ENCODE peak calls at places on chromosomes 1 and 21, in ten cellular contexts. J, L, A, W, Q, H, Z, Y, M and V are unnamed samples.

GRCh38 chr1:175131100-175131499 is 61.5 kb downstream of the KIAA0040 start:
- DNase-seq in J (no peak), L (no peak), A (no peak), W (no peak), Q (no peak), H (no peak), Z (no peak), Y (no peak), M (no peak), V (no peak)

GRCh38 chr1:20578721-20579380 is 10.0 kb upstream of the CDA start:
- DNase-seq in J (no peak), L (no peak), A (peak; percentile 74), W (no peak), Q (peak; percentile 73), H (peak; percentile 57), Z (no peak), Y (no peak), M (no peak), V (no peak)

GRCh38 chr1:87194856-87195255 is 133.8 kb upstream of the LMO4 start:
- DNase-seq in J (no peak), L (no peak), A (no peak), W (no peak), Q (no peak), H (no peak), Z (no peak), Y (no peak), M (no peak), V (no peak)

GRCh38 chr1:183416850-183417690 is 1.1 kb downstream of the NMNAT2 start:
- DNase-seq in J (peak; percentile 51), L (peak; percentile 21), A (no peak), W (no peak), Q (peak; percentile 43), H (peak; percentile 37), Z (peak; percentile 90), Y (peak; percentile 83), M (peak; percentile 69), V (peak; percentile 58)

GRCh38 chr1:234925440-234926251 is 203.0 kb downstream of the TOMM20 start:
- DNase-seq in J (peak; percentile 94), L (no peak), A (peak; percentile 96), W (peak; percentile 14), Q (peak; percentile 99), H (peak; percentile 100), Z (no peak), Y (no peak), M (no peak), V (peak; percentile 98)

GRCh38 chr1:156475568-156476500 is 24.7 kb downstream of the MEF2D start:
- DNase-seq in J (no peak), L (no peak), A (no peak), W (no peak), Q (peak; percentile 99), H (peak; percentile 59), Z (no peak), Y (no peak), M (no peak), V (peak; percentile 97)

GRCh38 chr21:46153259-46154154 is 1.9 kb downstream of the FTCD start:
- DNase-seq in J (peak; percentile 47), L (peak; percentile 95), A (peak; percentile 51), W (peak; percentile 14), Q (no peak), H (no peak), Z (peak; percentile 80), Y (peak; percentile 92), M (peak; percentile 54), V (no peak)

GRCh38 chr1:212488436-212489283 is 55.9 kb downstream of the NENF start:
- DNase-seq in J (no peak), L (no peak), A (peak; percentile 76), W (peak; percentile 12), Q (peak; percentile 97), H (peak; percentile 85), Z (peak; percentile 31), Y (no peak), M (no peak), V (peak; percentile 92)

GRCh38 chr1:202122639-202123335 is at the start of gene GPR37L1:
- DNase-seq in J (peak; percentile 49), L (peak; percentile 66), A (peak; percentile 32), W (no peak), Q (peak; percentile 50), H (no peak), Z (peak; percentile 91), Y (peak; percentile 91), M (no peak), V (peak; percentile 55)

GRCh38 chr1:21232044-21232443 is 55.3 kb upstream of the EIF4G3 start:
- DNase-seq in J (peak; percentile 67), L (peak; percentile 67), A (peak; percentile 74), W (peak; percentile 45), Q (peak; percentile 66), H (no peak), Z (peak; percentile 77), Y (peak; percentile 81), M (peak; percentile 73), V (peak; percentile 41)

GRCh38 chr1:98086156-98086555 is 165.3 kb upstream of the DPYD start:
- DNase-seq in J (no peak), L (no peak), A (peak; percentile 39), W (no peak), Q (peak; percentile 90), H (peak; percentile 81), Z (no peak), Y (no peak), M (no peak), V (peak; percentile 87)

GRCh38 chr1:60386259-60386658 is 312.7 kb upstream of the C1orf87 start:
- DNase-seq in J (no peak), L (no peak), A (no peak), W (no peak), Q (no peak), H (peak; percentile 19), Z (no peak), Y (no peak), M (no peak), V (no peak)

GRCh38 chr1:36576118-36576517 is 93.4 kb upstream of the CSF3R start:
- DNase-seq in J (peak; percentile 49), L (peak; percentile 88), A (peak; percentile 66), W (peak; percentile 64), Q (peak; percentile 19), H (no peak), Z (peak; percentile 88), Y (peak; percentile 91), M (peak; percentile 72), V (peak; percentile 21)

GRCh38 chr1:68308034-68308433 is 75.7 kb upstream of the WLS start:
- DNase-seq in J (no peak), L (no peak), A (no peak), W (no peak), Q (no peak), H (no peak), Z (no peak), Y (no peak), M (no peak), V (no peak)

GRCh38 chr1:68319907-68320306 is 87.6 kb upstream of the WLS start:
- DNase-seq in J (no peak), L (no peak), A (no peak), W (no peak), Q (no peak), H (no peak), Z (peak; percentile 50), Y (no peak), M (no peak), V (no peak)

GRCh38 chr1:68317543-68317942 is 85.2 kb upstream of the WLS start:
- DNase-seq in J (no peak), L (no peak), A (no peak), W (no peak), Q (no peak), H (no peak), Z (no peak), Y (no peak), M (no peak), V (no peak)

GRCh38 chr1:68313736-68314594 is 81.6 kb upstream of the WLS start:
- DNase-seq in J (peak; percentile 64), L (no peak), A (peak; percentile 41), W (no peak), Q (no peak), H (no peak), Z (peak; percentile 24), Y (peak; percentile 43), M (no peak), V (no peak)
- H2AFZ ChIP-seq in J (peak overlapping the region; percentile 58), L (no peak overlapping the region), A (no peak overlapping the region), W (no peak overlapping the region), Q (no peak overlapping the region), H (no peak overlapping the region), Z (no peak overlapping the region), Y (peak overlapping the region; percentile 3), M (peak overlapping the region; percentile 77), V (peak overlapping the region; percentile 60)

GRCh38 chr1:229554886-229555621 is 3.5 kb downstream of the ABCB10 start:
- DNase-seq in J (no peak), L (peak; percentile 94), A (no peak), W (no peak), Q (no peak), H (no peak), Z (no peak), Y (no peak), M (no peak), V (no peak)
- H2AFZ ChIP-seq in J (no peak overlapping the region), L (no peak overlapping the region), A (no peak overlapping the region), W (no peak overlapping the region), Q (no peak overlapping the region), H (no peak overlapping the region), Z (no peak overlapping the region), Y (no peak overlapping the region), M (no peak overlapping the region), V (no peak overlapping the region)

DNA sequence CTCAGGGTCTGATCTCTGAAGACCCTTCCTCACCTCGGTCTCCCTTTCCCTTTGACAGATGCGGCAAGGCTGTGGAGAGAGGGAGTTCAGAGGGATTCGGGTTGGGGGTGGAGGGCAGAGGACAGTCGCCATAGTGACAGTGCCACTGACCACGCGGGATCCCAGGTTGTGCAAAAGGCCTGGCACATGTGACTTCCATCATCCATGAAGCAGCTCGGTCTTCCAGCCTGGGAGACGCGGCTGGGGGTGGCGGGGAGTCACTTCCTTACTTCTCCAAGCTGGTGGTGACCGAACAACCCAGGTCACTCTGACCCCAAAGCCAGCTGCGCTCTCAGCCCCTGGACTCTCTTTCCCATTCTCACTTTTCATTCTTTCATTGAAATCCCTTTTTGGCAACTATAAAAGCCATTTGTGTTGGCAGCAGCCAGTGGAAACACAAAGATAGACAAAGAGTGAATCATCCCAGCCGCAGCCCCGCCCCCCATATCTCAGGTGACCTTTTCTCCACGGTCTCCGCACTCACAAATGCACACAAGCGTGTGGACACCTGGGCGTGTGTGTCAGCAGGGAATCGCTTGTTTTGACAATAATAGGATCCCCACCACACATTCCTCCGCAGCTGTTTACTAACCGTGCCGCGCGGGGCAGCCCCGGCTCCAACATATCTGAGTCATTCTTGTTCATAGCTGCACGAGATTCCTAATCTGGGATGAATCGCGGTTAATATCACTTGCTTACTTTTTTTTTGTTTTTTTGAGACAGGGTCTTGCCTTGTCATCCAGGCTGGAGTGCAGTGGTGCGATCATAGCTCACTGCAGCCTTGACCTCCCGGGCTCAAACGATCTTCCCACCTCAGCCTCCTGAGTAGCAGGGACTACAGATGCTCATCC is 68.3 kb downstream of the DHRS3 start:
- DNase-seq in J (peak; percentile 98), L (peak; percentile 79), A (peak; percentile 98), W (no peak), Q (peak; percentile 98), H (peak; percentile 98), Z (peak; percentile 36), Y (no peak), M (peak; percentile 35), V (peak; percentile 74)
- H2AFZ ChIP-seq in J (peak overlapping the region; percentile 29), L (peak overlapping the region; percentile 74), A (peak overlapping the region; percentile 33), W (no peak overlapping the region), Q (peak overlapping the region; percentile 72), H (no peak overlapping the region), Z (no peak overlapping the region), Y (no peak overlapping the region), M (peak overlapping the region; percentile 8), V (no peak overlapping the region)

DNA sequence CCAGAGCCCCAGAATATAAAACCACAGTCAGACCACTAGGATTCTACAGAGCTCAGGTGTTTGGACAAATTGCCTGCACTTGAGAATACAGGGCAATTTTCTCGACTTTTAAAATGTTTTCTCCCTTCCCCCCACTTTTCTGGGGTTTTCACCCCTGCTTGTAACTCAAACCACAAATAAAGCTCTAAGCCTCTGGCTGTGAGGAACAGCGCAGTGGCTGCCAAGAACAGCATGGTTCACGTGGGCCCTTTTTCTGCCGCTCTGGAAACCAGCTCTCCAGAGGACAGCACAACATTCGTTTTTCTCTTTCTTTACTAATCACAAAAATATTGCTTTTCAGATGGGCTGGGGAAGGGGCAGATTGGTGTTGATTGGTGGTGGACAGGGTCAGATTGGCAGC is 102.2 kb upstream of the JUN start:
- DNase-seq in J (peak; percentile 35), L (no peak), A (no peak), W (no peak), Q (no peak), H (peak; percentile 57), Z (no peak), Y (no peak), M (no peak), V (peak; percentile 47)
- H2AFZ ChIP-seq in J (no peak overlapping the region), L (peak overlapping the region; percentile 76), A (no peak overlapping the region), W (no peak overlapping the region), Q (no peak overlapping the region), H (no peak overlapping the region), Z (no peak overlapping the region), Y (no peak overlapping the region), M (no peak overlapping the region), V (no peak overlapping the region)